ENCODE peak calls at places on chromosomes 12 and 14, in ten cellular contexts. One of them, this sample, is unnamed.

GRCh38 chr12:131275824-131276223 is 322.1 kb downstream of the ADGRD1 start:
- DNase-seq in caudate nucleus: no peak
- DNase-seq in stimulated activated CD4-positive, alpha-beta T cell treated with anti-CD3 and anti-CD28 coated beads, Interleukin-15, amount 100 ng/mL, for 1 hour: no peak
- DNase-seq in cardiac muscle cell: no peak
- DNase-seq in NCI-H774: no peak
- DNase-seq in ureter: no peak
- DNase-seq in heart right ventricle: no peak
- DNase-seq in GM20000: no peak
- DNase-seq in activated naive CD8-positive, alpha-beta T cell treated with anti-CD3 and anti-CD28 coated beads, Interleukin-2, amount 10 ng/mL, durations not matched to agents 7 days and 5 days: no peak
- DNase-seq in ovary: peak
- DNase-seq in this sample: no peak

GRCh38 chr12:55736780-55737580 is 5.9 kb upstream of the GDF11 start:
- DNase-seq in caudate nucleus: no peak
- DNase-seq in stimulated activated CD4-positive, alpha-beta T cell treated with anti-CD3 and anti-CD28 coated beads, Interleukin-15, amount 100 ng/mL, for 1 hour: no peak
- DNase-seq in cardiac muscle cell: peak
- DNase-seq in NCI-H774: peak
- DNase-seq in ureter: no peak
- DNase-seq in heart right ventricle: peak
- DNase-seq in GM20000: peak
- DNase-seq in activated naive CD8-positive, alpha-beta T cell treated with anti-CD3 and anti-CD28 coated beads, Interleukin-2, amount 10 ng/mL, durations not matched to agents 7 days and 5 days: peak
- DNase-seq in ovary: no peak
- DNase-seq in this sample: peak

GRCh38 chr12:76282744-76283143 is 65.5 kb downstream of the BBS10 start:
- DNase-seq in caudate nucleus: no peak
- DNase-seq in stimulated activated CD4-positive, alpha-beta T cell treated with anti-CD3 and anti-CD28 coated beads, Interleukin-15, amount 100 ng/mL, for 1 hour: no peak
- DNase-seq in cardiac muscle cell: no peak
- DNase-seq in NCI-H774: no peak
- DNase-seq in ureter: no peak
- DNase-seq in heart right ventricle: no peak
- DNase-seq in GM20000: no peak
- DNase-seq in activated naive CD8-positive, alpha-beta T cell treated with anti-CD3 and anti-CD28 coated beads, Interleukin-2, amount 10 ng/mL, durations not matched to agents 7 days and 5 days: no peak
- DNase-seq in ovary: no peak
- DNase-seq in this sample: no peak

GRCh38 chr12:58346032-58346632 is 404.8 kb downstream of the ATP23 start:
- DNase-seq in caudate nucleus: no peak
- DNase-seq in stimulated activated CD4-positive, alpha-beta T cell treated with anti-CD3 and anti-CD28 coated beads, Interleukin-15, amount 100 ng/mL, for 1 hour: no peak
- DNase-seq in cardiac muscle cell: peak
- DNase-seq in NCI-H774: peak
- DNase-seq in ureter: no peak
- DNase-seq in heart right ventricle: no peak
- DNase-seq in GM20000: peak
- DNase-seq in activated naive CD8-positive, alpha-beta T cell treated with anti-CD3 and anti-CD28 coated beads, Interleukin-2, amount 10 ng/mL, durations not matched to agents 7 days and 5 days: no peak
- DNase-seq in ovary: no peak
- DNase-seq in this sample: no peak

GRCh38 chr14:90383731-90384542 is 12.9 kb upstream of the CALM1 start:
- DNase-seq in caudate nucleus: peak
- DNase-seq in stimulated activated CD4-positive, alpha-beta T cell treated with anti-CD3 and anti-CD28 coated beads, Interleukin-15, amount 100 ng/mL, for 1 hour: peak
- DNase-seq in cardiac muscle cell: peak
- DNase-seq in NCI-H774: peak
- DNase-seq in ureter: peak
- DNase-seq in heart right ventricle: peak
- DNase-seq in GM20000: no peak
- DNase-seq in activated naive CD8-positive, alpha-beta T cell treated with anti-CD3 and anti-CD28 coated beads, Interleukin-2, amount 10 ng/mL, durations not matched to agents 7 days and 5 days: peak
- DNase-seq in ovary: peak
- DNase-seq in this sample: peak

GRCh38 chr12:15996254-15996653 is 85.1 kb downstream of the DERA start:
- DNase-seq in caudate nucleus: no peak
- DNase-seq in stimulated activated CD4-positive, alpha-beta T cell treated with anti-CD3 and anti-CD28 coated beads, Interleukin-15, amount 100 ng/mL, for 1 hour: no peak
- DNase-seq in cardiac muscle cell: peak
- DNase-seq in NCI-H774: no peak
- DNase-seq in ureter: no peak
- DNase-seq in heart right ventricle: no peak
- DNase-seq in GM20000: no peak
- DNase-seq in activated naive CD8-positive, alpha-beta T cell treated with anti-CD3 and anti-CD28 coated beads, Interleukin-2, amount 10 ng/mL, durations not matched to agents 7 days and 5 days: no peak
- DNase-seq in ovary: no peak
- DNase-seq in this sample: no peak

GRCh38 chr12:124533456-124533855 is 34.0 kb downstream of the NCOR2 start:
- DNase-seq in caudate nucleus: no peak
- DNase-seq in stimulated activated CD4-positive, alpha-beta T cell treated with anti-CD3 and anti-CD28 coated beads, Interleukin-15, amount 100 ng/mL, for 1 hour: no peak
- DNase-seq in cardiac muscle cell: no peak
- DNase-seq in NCI-H774: no peak
- DNase-seq in ureter: no peak
- DNase-seq in heart right ventricle: no peak
- DNase-seq in GM20000: no peak
- DNase-seq in activated naive CD8-positive, alpha-beta T cell treated with anti-CD3 and anti-CD28 coated beads, Interleukin-2, amount 10 ng/mL, durations not matched to agents 7 days and 5 days: no peak
- DNase-seq in ovary: no peak
- DNase-seq in this sample: no peak

GRCh38 chr12:104130760-104131159 is 7.2 kb downstream of the NFYB start:
- DNase-seq in caudate nucleus: no peak
- DNase-seq in stimulated activated CD4-positive, alpha-beta T cell treated with anti-CD3 and anti-CD28 coated beads, Interleukin-15, amount 100 ng/mL, for 1 hour: no peak
- DNase-seq in cardiac muscle cell: no peak
- DNase-seq in NCI-H774: no peak
- DNase-seq in ureter: no peak
- DNase-seq in heart right ventricle: no peak
- DNase-seq in GM20000: no peak
- DNase-seq in activated naive CD8-positive, alpha-beta T cell treated with anti-CD3 and anti-CD28 coated beads, Interleukin-2, amount 10 ng/mL, durations not matched to agents 7 days and 5 days: no peak
- DNase-seq in ovary: no peak
- DNase-seq in this sample: no peak

GRCh38 chr12:69534389-69534822 is 50.9 kb upstream of the CCT2 start:
- DNase-seq in caudate nucleus: no peak
- DNase-seq in stimulated activated CD4-positive, alpha-beta T cell treated with anti-CD3 and anti-CD28 coated beads, Interleukin-15, amount 100 ng/mL, for 1 hour: no peak
- DNase-seq in cardiac muscle cell: peak
- DNase-seq in NCI-H774: peak
- DNase-seq in ureter: peak
- DNase-seq in heart right ventricle: no peak
- DNase-seq in GM20000: peak
- DNase-seq in activated naive CD8-positive, alpha-beta T cell treated with anti-CD3 and anti-CD28 coated beads, Interleukin-2, amount 10 ng/mL, durations not matched to agents 7 days and 5 days: no peak
- DNase-seq in ovary: peak
- DNase-seq in this sample: peak